ENCODE peak calls at places on chromosomes 6 and 20, in eight cellular contexts. D is germinal center; K is neuronal stem cell; S is activated CD4-positive, alpha-beta T cell treated with anti-CD3 and anti-CD28 coated beads, Interleukin-2, amount 10 ng/mL, durations not matched to agents 7 days and 5 days; U is NCI-H2029; V is naive thymus-derived CD8-positive, alpha-beta T cell; Y is stimulated activated CD8-positive, alpha-beta memory T cell treated with anti-CD3 and anti-CD28 coated beads, Interleukin-4, amount 100 ng/mL, for 48 hours; E is choroid plexus epithelial cell. W is an unnamed sample.

GRCh38 chr6:30889138-30889885 is 5.0 kb downstream of the DDR1 start:
- DNase-seq in D (no peak), K (no peak), S (no peak), U (no peak), V (no peak), Y (no peak), E (no peak), W (no peak)

GRCh38 chr6:46734867-46735719 is at the start of gene PLA2G7:
- DNase-seq in D (peak; percentile 24), K (peak; percentile 60), S (no peak), U (no peak), V (no peak), Y (no peak), E (no peak), W (no peak)

GRCh38 chr6:16681260-16681873 is 79.9 kb downstream of the ATXN1 start:
- DNase-seq in D (no peak), K (no peak), S (no peak), U (no peak), V (no peak), Y (no peak), E (peak; percentile 96), W (peak; percentile 95)

GRCh38 chr6:40894962-40895799 is 143.8 kb downstream of the UNC5CL start:
- DNase-seq in D (no peak), K (peak; percentile 39), S (no peak), U (no peak), V (no peak), Y (no peak), E (peak; percentile 47), W (peak; percentile 62)

GRCh38 chr6:150940951-150941350 is 75.4 kb downstream of the MTHFD1L start:
- DNase-seq in D (no peak), K (no peak), S (no peak), U (no peak), V (no peak), Y (no peak), E (peak; percentile 61), W (peak; percentile 37)

GRCh38 chr20:63736893-63737689 is 627 bp downstream of the LIME1 start:
- DNase-seq in D (peak; percentile 67), K (no peak), S (peak; percentile 69), U (no peak), V (peak; percentile 77), Y (peak; percentile 68), E (no peak), W (no peak)

GRCh38 chr6:14217728-14218637 is 100.4 kb downstream of the CD83 start:
- DNase-seq in D (no peak), K (no peak), S (no peak), U (peak; percentile 73), V (no peak), Y (no peak), E (no peak), W (no peak)

GRCh38 chr6:42300701-42301100 is 83.0 kb upstream of the MRPS10 start:
- DNase-seq in D (no peak), K (no peak), S (no peak), U (no peak), V (no peak), Y (no peak), E (no peak), W (no peak)

GRCh38 chr6:117174835-117175360 is 90.5 kb upstream of the VGLL2 start:
- DNase-seq in D (no peak), K (no peak), S (no peak), U (no peak), V (no peak), Y (no peak), E (no peak), W (no peak)

GRCh38 chr6:40315055-40315454 is 272.1 kb downstream of the LRFN2 start:
- DNase-seq in D (no peak), K (no peak), S (no peak), U (peak; percentile 13), V (no peak), Y (no peak), E (no peak), W (no peak)

GRCh38 chr6:141562181-141562800 is 570.4 kb upstream of the GJE1 start:
- DNase-seq in D (peak; percentile 3), K (no peak), S (no peak), U (peak; percentile 50), V (peak; percentile 4), Y (peak; percentile 24), E (peak; percentile 31), W (no peak)

GRCh38 chr6:78910611-78911134 is 43.3 kb downstream of the IRAK1BP1 start:
- DNase-seq in D (peak; percentile 60), K (peak; percentile 9), S (peak; percentile 20), U (no peak), V (no peak), Y (peak; percentile 41), E (peak; percentile 13), W (peak; percentile 8)

GRCh38 chr6:169804427-169804826 is 53.0 kb downstream of the ERMARD start:
- DNase-seq in D (no peak), K (no peak), S (no peak), U (peak; percentile 14), V (no peak), Y (no peak), E (no peak), W (no peak)

GRCh38 chr6:145643760-145644159 is 91.6 kb downstream of the EPM2A start:
- DNase-seq in D (no peak), K (no peak), S (no peak), U (no peak), V (no peak), Y (no peak), E (peak; percentile 62), W (peak; percentile 43)

GRCh38 chr20:37576911-37577310 is 49.2 kb upstream of the BLCAP start:
- DNase-seq in D (no peak), K (no peak), S (no peak), U (no peak), V (no peak), Y (no peak), E (no peak), W (no peak)

GRCh38 chr20:7031222-7031621 is 263.7 kb downstream of the BMP2 start:
- DNase-seq in D (no peak), K (no peak), S (no peak), U (no peak), V (no peak), Y (no peak), E (peak; percentile 52), W (no peak)

GRCh38 chr6:157144861-157145260 is 178.5 kb downstream of the TMEM242 start:
- DNase-seq in D (no peak), K (no peak), S (no peak), U (no peak), V (no peak), Y (no peak), E (peak; percentile 29), W (no peak)

GRCh38 chr6:110495949-110496348 is 19.5 kb upstream of the SLC22A16 start:
- DNase-seq in D (no peak), K (no peak), S (no peak), U (peak; percentile 62), V (no peak), Y (no peak), E (no peak), W (no peak)

GRCh38 chr20:58685988-58686387 is 6.6 kb upstream of the NPEPL1 start:
- DNase-seq in D (no peak), K (no peak), S (no peak), U (no peak), V (no peak), Y (no peak), E (no peak), W (no peak)

GRCh38 chr6:72948153-72948552 is 277.1 kb downstream of the KHDC1L start:
- DNase-seq in D (no peak), K (no peak), S (no peak), U (no peak), V (no peak), Y (no peak), E (no peak), W (no peak)

GRCh38 chr6:140988780-140989179 is 1143.9 kb upstream of the GJE1 start:
- DNase-seq in D (no peak), K (no peak), S (no peak), U (no peak), V (no peak), Y (no peak), E (peak; percentile 18), W (peak; percentile 22)

GRCh38 chr6:5695260-5696245 is 311.2 kb downstream of the NRN1 start:
- DNase-seq in D (peak; percentile 63), K (no peak), S (no peak), U (no peak), V (no peak), Y (no peak), E (peak; percentile 47), W (peak; percentile 27)

GRCh38 chr6:159959165-159959975 is 9.5 kb upstream of the IGF2R start:
- DNase-seq in D (peak; percentile 33), K (no peak), S (no peak), U (no peak), V (no peak), Y (no peak), E (no peak), W (no peak)

GRCh38 chr6:106281088-106281487 is 44.5 kb downstream of the ATG5 start:
- DNase-seq in D (no peak), K (no peak), S (no peak), U (no peak), V (no peak), Y (no peak), E (no peak), W (no peak)

GRCh38 chr6:168123165-168123911 is 44.3 kb upstream of the FRMD1 start:
- DNase-seq in D (no peak), K (no peak), S (no peak), U (no peak), V (no peak), Y (no peak), E (no peak), W (no peak)

GRCh38 chr6:4319992-4320683 is 184.8 kb upstream of the ECI2 start:
- DNase-seq in D (no peak), K (no peak), S (no peak), U (no peak), V (no peak), Y (no peak), E (peak; percentile 64), W (peak; percentile 85)

GRCh38 chr20:1187605-1188171 is 2.9 kb upstream of the TMEM74B start:
- DNase-seq in D (no peak), K (no peak), S (no peak), U (peak; percentile 9), V (no peak), Y (no peak), E (peak; percentile 30), W (no peak)

GRCh38 chr20:24151621-24152020 is 163.0 kb upstream of the GGTLC1 start:
- DNase-seq in D (no peak), K (no peak), S (no peak), U (no peak), V (no peak), Y (no peak), E (no peak), W (no peak)

GRCh38 chr6:43428112-43428570 is 800 bp downstream of the ABCC10 start:
- DNase-seq in D (no peak), K (no peak), S (no peak), U (no peak), V (no peak), Y (no peak), E (peak; percentile 25), W (no peak)

GRCh38 chr6:53808302-53808881 is 13.6 kb downstream of the LRRC1 start:
- DNase-seq in D (no peak), K (no peak), S (no peak), U (no peak), V (no peak), Y (no peak), E (no peak), W (no peak)

GRCh38 chr6:71513036-71513435 is 224.4 kb downstream of the OGFRL1 start:
- DNase-seq in D (no peak), K (no peak), S (no peak), U (no peak), V (no peak), Y (no peak), E (no peak), W (no peak)

GRCh38 chr20:3616250-3616649 is 46.9 kb downstream of the GFRA4 start:
- DNase-seq in D (no peak), K (no peak), S (no peak), U (peak; percentile 23), V (no peak), Y (no peak), E (peak; percentile 14), W (peak; percentile 16)

GRCh38 chr6:16800942-16801341 is 39.7 kb upstream of the ATXN1 start:
- DNase-seq in D (no peak), K (no peak), S (no peak), U (no peak), V (no peak), Y (peak; percentile 34), E (peak; percentile 55), W (peak; percentile 47)

GRCh38 chr20:19893356-19893755 is 123.8 kb upstream of the NAA20 start:
- DNase-seq in D (no peak), K (no peak), S (no peak), U (no peak), V (no peak), Y (no peak), E (no peak), W (no peak)

W was measured in fibroblast of pulmonary artery.